ENCODE peak calls at places on chromosome 11, in four cellular contexts. Z, A, J and D are unnamed samples.

GRCh38 chr11:91927448-91927847 is 297.2 kb upstream of the FAT3 start:
- DNase-seq in J (no peak), Z (no peak), A (no peak), D (no peak)

GRCh38 chr11:68329496-68329895 is 17.1 kb downstream of the LRP5 start:
- DNase-seq in A (no peak), J (no peak), Z (no peak), D (no peak)

GRCh38 chr11:26779466-26779865 is 57.6 kb upstream of the SLC5A12 start:
- DNase-seq in Z (no peak), J (no peak), A (no peak), D (no peak)

GRCh38 chr11:86942212-86942611 is 13.0 kb downstream of the FZD4 start:
- DNase-seq in A (no peak), J (peak), Z (no peak), D (no peak)

GRCh38 chr11:45212566-45213315 is 66.3 kb downstream of the PRDM11 start:
- DNase-seq in A (no peak), J (no peak), Z (peak), D (no peak)

GRCh38 chr11:57100638-57101312 is 81.0 kb upstream of the LRRC55 start:
- DNase-seq in A (no peak), Z (no peak), J (no peak), D (no peak)

GRCh38 chr11:30710216-30710615 is 124.1 kb upstream of the MPPED2 start:
- DNase-seq in A (no peak), J (no peak), Z (no peak), D (no peak)

GRCh38 chr11:45852018-45852711 is 4.9 kb downstream of the CRY2 start:
- DNase-seq in A (no peak), J (no peak), Z (no peak), D (peak)

GRCh38 chr11:3096909-3097395 is 39.7 kb upstream of the CARS1 start:
- DNase-seq in J (no peak), Z (no peak), A (no peak), D (no peak)

GRCh38 chr11:128172046-128172878 is 415.1 kb downstream of the ETS1 start:
- DNase-seq in J (peak), Z (peak), A (peak), D (peak)

GRCh38 chr11:44992774-44993173 is 42.1 kb upstream of the TP53I11 start:
- DNase-seq in Z (no peak), A (no peak), J (no peak), D (no peak)

GRCh38 chr11:13944016-13944415 is 18.5 kb upstream of the SPON1 start:
- DNase-seq in Z (no peak), A (no peak), J (no peak), D (no peak)

GRCh38 chr11:118921929-118922744 is 3.6 kb downstream of the BCL9L start:
- DNase-seq in A (peak), Z (peak), J (peak), D (peak)

GRCh38 chr11:44780940-44781631 is 54.3 kb downstream of the TSPAN18 start:
- DNase-seq in J (peak), Z (no peak), A (no peak), D (peak)

GRCh38 chr11:74988541-74989268 is at the start of gene NEU3:
- DNase-seq in J (peak), A (peak), Z (peak), D (peak)
- TF ChIP-seq POLR2A in J (peak), A (no peak), Z (peak), D (no peak)

DNA sequence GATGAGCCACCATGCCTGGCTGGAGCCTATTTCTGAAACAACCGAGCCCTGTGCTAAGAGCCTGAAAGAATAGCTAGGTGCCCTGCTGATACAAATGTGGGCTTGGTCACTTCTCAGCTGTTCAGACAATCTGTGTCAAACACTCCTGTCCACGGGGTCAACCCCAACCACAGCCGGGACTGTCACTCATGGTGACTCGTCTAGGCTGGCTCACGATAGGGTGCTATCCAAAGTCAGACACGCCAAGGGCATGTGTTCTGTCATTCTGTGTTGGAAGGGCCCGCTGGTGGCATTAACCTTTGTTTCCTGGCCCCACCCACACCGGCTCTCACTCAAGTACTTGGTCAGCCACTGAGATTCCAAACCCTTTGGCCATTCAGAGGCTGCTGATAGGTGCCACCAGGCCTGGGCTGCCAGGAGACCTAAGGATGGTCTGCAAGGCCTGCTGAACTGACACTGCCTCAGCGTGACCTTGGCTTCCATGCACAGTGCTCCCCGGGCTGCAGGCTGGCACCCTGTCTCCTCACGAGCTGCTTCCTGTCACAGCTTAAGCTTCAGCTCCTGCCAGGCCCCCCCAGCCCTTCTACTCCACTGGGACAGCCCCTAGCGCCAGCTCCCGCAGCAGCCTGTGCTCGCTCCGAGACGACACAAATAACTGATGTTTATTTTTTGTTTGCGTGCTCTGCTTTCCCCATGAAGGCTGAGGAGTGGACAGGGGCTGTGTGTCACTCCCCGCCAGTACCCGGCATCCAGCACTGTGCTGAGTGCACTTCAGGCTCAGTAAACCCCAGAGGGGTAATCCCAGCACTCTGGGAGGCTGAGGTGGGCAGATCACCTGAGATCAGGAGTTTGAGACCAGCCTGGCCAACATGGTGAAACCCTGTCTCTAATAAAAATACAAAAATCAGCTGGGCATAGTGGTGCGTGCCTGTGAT is 14.3 kb upstream of the CDC42BPG start:
- DNase-seq in J (no peak), A (peak), Z (no peak), D (peak)
- TF ChIP-seq POLR2A in J (no peak), A (no peak), Z (no peak), D (no peak)

DNA sequence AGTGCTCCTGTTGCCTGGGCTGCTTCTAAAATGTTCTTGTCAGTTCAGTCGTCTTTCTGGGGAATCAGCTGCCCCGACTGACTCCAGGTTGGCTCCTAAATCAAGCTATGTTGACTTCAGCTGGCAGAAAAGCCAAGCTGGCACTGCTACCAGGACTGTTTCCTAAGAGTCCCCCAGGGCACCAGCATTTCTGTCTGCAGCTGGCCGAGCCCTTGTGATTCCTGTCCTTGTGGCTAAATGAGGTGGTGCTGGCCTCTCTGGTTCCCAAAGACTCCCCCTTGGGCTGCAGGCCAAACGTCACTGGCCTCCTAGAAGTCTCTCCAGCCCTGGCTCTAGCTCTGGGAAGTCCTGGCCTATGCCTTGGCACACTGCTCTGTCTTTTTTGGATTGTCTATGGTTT is 31.1 kb downstream of the GRAMD1B start:
- DNase-seq in A (no peak), J (no peak), Z (no peak), D (peak)
- TF ChIP-seq POLR2A in A (no peak), J (no peak), Z (no peak), D (peak)

GRCh38 chr11:124762077-124762623 is at the start of gene ESAM:
- DNase-seq in A (peak), Z (peak), J (no peak), D (no peak)
- TF ChIP-seq POLR2A in A (no peak), Z (peak), J (no peak), D (no peak)

GRCh38 chr11:62614275-62614674 is 1.2 kb downstream of the ROM1 start:
- DNase-seq in Z (no peak), A (no peak), J (no peak), D (no peak)

GRCh38 chr11:62610814-62611704 is 1.5 kb downstream of the EML3 start:
- DNase-seq in Z (no peak), J (no peak), A (no peak), D (no peak)

GRCh38 chr11:62613275-62613864 is 313 bp downstream of the ROM1 start:
- DNase-seq in J (no peak), A (no peak), Z (no peak), D (no peak)

GRCh38 chr11:62611705-62612365 is 740 bp downstream of the EML3 start:
- DNase-seq in A (no peak), J (peak), Z (peak), D (peak)

DNA sequence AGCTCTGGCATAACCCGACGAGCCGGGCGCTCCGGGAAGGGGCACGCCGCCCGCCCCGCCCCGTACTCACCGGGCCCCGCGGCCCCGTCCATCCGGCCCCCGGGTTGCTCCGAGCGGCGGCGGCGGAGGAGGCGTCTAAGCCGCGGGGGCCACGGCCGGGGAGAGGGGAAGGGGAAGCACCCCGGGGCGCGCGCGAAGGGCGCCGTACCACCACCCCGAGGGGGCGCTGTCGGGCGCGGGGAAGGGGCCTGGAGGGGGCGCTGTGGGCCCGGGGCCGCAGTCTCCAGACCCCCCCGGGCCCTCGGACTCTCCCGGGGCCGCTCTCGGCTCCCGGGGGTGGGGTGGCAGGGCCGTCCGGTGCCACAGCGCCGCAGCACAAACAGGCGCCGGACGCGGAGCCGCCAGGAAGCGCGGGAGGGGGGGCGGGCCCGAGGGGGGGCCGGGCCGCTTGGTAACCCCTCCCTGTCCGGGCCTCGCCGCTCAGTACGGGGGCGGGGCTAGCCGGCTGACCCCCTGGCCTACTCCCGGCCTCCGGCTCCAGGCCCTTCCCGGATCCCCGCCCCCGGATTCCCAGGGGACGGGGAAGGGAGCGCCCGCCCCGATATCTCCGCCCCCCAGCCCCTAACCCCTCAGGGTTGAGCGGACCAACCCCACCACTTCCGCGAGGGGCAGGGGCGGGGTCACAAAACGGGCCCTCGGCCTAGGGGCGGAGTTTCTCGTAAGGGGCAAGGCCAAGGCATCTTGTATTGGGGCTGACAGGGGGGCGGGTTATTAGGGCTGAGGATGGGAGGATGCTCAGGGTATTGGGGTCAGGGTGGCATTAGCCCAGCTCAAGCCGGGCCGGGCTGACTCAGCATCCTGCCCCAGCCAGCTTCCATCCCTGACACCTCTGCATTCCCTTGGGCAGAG is at the start of the genes EML3 and ROM1:
- DNase-seq in A (peak), Z (peak), J (peak), D (peak)
- TF ChIP-seq POLR2A in A (peak), Z (no peak), J (no peak), D (no peak)

DNA sequence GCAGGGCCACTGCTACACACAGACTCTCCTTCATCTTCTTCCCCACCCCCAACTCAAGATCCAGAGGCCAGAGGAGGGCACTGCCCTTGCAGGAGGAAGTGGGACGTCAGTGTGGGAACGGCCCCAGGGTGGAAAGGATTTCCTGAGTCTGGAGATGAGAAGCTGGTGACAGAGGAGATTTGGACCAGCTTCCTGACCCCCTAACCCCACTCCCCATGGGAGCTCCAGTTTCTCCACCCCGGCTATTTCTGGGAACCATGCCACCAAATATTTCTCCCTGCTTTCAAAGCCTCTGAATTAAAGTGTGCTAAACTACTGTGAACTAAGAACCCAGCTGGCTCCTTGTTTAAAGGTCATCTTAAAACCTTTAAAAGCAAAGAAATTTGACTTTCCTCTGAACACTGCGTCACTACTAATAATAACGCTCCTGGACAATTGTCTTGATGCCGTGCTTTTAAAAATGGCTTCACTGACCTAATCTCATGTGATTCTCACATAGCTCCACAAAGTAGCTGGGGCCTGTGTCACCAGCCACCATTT is 46.6 kb downstream of the CWC15 start:
- DNase-seq in A (no peak), Z (peak), J (peak), D (peak)
- TF ChIP-seq POLR2A in A (no peak), Z (no peak), J (no peak), D (no peak)

GRCh38 chr11:17542249-17542648 is 2.0 kb downstream of the USH1C start:
- DNase-seq in J (no peak), Z (peak), A (no peak), D (no peak)
- TF ChIP-seq POLR2A in J (no peak), Z (no peak), A (peak), D (no peak)

GRCh38 chr11:64801591-64802369 is 1.2 kb downstream of the MAP4K2 start:
- DNase-seq in J (no peak), Z (no peak), A (no peak), D (no peak)
- TF ChIP-seq POLR2A in J (no peak), Z (no peak), A (no peak), D (no peak)

DNA sequence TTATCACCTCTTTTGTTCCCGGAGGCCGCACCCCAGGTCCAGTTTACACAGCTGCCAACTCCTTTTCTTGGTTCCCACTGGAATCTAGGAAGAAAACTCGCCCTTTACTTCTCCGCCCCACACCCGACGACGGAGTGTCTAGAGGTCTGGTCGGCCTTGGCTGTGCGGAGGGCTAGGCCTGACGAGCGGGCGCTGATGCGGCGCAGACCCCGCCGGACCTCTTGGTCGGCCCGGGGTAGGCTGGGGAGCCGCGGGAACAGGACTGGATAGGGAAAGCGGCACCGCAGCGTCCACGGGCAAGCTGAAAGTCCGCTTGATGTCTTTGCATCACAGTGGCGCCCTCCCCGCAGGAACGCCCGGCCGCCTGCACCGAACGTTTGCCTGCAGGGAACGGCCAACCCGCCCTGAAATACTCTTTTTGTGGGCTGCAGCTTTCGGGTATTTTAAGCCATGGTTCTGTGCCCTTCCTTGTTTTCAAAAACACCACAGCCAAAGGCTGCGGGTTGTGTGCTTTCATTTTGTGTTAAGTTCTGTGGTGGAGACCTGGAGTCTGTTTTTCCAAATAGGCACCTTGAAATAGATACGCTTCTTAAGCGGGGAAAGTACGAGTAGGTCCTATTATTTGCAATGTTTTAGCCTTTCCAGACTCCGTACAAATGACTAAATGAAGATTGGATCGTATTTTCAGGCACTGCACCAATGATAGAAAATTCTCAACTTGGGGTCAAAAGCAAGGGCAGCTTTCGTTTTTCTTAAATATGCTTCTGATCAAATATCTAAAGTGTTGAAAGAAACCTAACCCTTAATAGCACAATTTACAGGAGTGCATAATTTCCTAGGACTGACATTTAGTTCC is 880 bp upstream of the ZBED5 start:
- DNase-seq in Z (no peak), J (peak), A (peak), D (peak)
- TF ChIP-seq POLR2A in Z (peak), J (no peak), A (no peak), D (peak)

GRCh38 chr11:1323779-1324178 is 14.3 kb upstream of the TOLLIP start:
- DNase-seq in J (no peak), Z (no peak), A (no peak), D (no peak)
- TF ChIP-seq POLR2A in J (no peak), Z (no peak), A (no peak), D (no peak)